ENCODE peak calls at places on chromosomes 13 and 19, in eight cellular contexts. X, E, T, V, Y, L, O and S are unnamed samples.

GRCh38 chr19:13042443-13043130 is 47.3 kb downstream of the NFIX start:
- DNase-seq in X (no peak), E (no peak), T (no peak), V (no peak), Y (no peak), L (no peak), O (no peak), S (no peak)

GRCh38 chr13:109274188-109274821 is 512.1 kb downstream of the IRS2 start:
- DNase-seq in X (no peak), E (no peak), T (no peak), V (peak; percentile 52), Y (no peak), L (no peak), O (no peak), S (peak; percentile 59)

GRCh38 chr13:42893346-42893745 is 98.7 kb downstream of the EPSTI1 start:
- DNase-seq in X (no peak), E (no peak), T (no peak), V (no peak), Y (peak; percentile 23), L (no peak), O (no peak), S (peak; percentile 7)

GRCh38 chr19:42095814-42096230 is 19.9 kb downstream of the ZNF574 start:
- DNase-seq in X (peak; percentile 37), E (no peak), T (no peak), V (peak; percentile 42), Y (no peak), L (no peak), O (no peak), S (no peak)

GRCh38 chr19:1074512-1075283 is 7.7 kb downstream of the ARHGAP45 start:
- DNase-seq in X (peak; percentile 86), E (no peak), T (peak; percentile 78), V (peak; percentile 97), Y (peak; percentile 71), L (peak; percentile 94), O (no peak), S (peak; percentile 36)

GRCh38 chr13:30020726-30021312 is 170.4 kb upstream of the UBL3 start:
- DNase-seq in X (no peak), E (no peak), T (no peak), V (no peak), Y (peak; percentile 47), L (no peak), O (no peak), S (no peak)

GRCh38 chr19:6694147-6694815 is 24.3 kb upstream of the TNFSF14 start:
- DNase-seq in X (peak; percentile 62), E (no peak), T (no peak), V (no peak), Y (no peak), L (no peak), O (no peak), S (no peak)

GRCh38 chr19:497861-498590 is 1.7 kb downstream of the MADCAM1 start:
- DNase-seq in X (no peak), E (no peak), T (no peak), V (peak; percentile 44), Y (no peak), L (no peak), O (no peak), S (no peak)

GRCh38 chr13:25857830-25858229 is 194.0 kb downstream of the SHISA2 start:
- DNase-seq in X (no peak), E (no peak), T (no peak), V (no peak), Y (no peak), L (no peak), O (no peak), S (no peak)

GRCh38 chr13:41178040-41178439 is 16.3 kb downstream of the KBTBD7 start:
- DNase-seq in X (no peak), E (no peak), T (no peak), V (no peak), Y (no peak), L (no peak), O (no peak), S (no peak)

GRCh38 chr13:35256459-35257148 is 219.9 kb downstream of the MAB21L1 start:
- DNase-seq in X (no peak), E (no peak), T (no peak), V (no peak), Y (no peak), L (no peak), O (no peak), S (no peak)

GRCh38 chr13:36685912-36686311 is 12.1 kb downstream of the SERTM1 start:
- DNase-seq in X (no peak), E (no peak), T (no peak), V (no peak), Y (peak; percentile 27), L (no peak), O (no peak), S (no peak)

GRCh38 chr19:36436531-36436930 is 18.1 kb upstream of the ZFP82 start:
- DNase-seq in X (no peak), E (no peak), T (no peak), V (no peak), Y (no peak), L (no peak), O (no peak), S (no peak)

DNA sequence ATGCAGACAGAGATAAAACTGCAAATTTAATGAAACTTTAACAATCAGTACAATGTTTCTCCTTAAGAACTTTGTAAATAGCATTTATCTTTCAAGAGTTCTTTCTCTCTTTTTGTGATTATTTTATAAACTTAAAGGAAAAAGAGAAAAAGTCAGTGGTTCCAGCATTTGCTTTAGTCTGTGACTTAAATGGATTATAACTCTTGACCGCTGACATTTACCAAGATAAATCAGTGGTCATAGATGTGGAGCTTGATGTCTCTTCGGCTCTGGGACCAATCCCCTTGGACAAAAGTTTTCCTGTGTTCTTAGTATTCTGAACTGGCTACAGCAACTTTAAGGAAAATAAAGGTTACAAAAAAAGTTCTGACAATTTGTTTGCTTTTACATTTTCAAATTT is 162.6 kb downstream of the TM9SF2 start:
- DNase-seq in X (no peak), E (no peak), T (no peak), V (no peak), Y (no peak), L (no peak), O (no peak), S (no peak)
- H3K4me1 ChIP-seq in X (no peaks in the 10 kb centered on the region), E (no peaks in the 10 kb centered on the region), T (no peaks in the 10 kb centered on the region), V (peaks cover 6% of the 10 kb centered on the region), Y (no peaks in the 10 kb centered on the region), L (peaks cover 9% of the 10 kb centered on the region), O (peaks cover 3% of the 10 kb centered on the region), S (no peaks in the 10 kb centered on the region)

DNA sequence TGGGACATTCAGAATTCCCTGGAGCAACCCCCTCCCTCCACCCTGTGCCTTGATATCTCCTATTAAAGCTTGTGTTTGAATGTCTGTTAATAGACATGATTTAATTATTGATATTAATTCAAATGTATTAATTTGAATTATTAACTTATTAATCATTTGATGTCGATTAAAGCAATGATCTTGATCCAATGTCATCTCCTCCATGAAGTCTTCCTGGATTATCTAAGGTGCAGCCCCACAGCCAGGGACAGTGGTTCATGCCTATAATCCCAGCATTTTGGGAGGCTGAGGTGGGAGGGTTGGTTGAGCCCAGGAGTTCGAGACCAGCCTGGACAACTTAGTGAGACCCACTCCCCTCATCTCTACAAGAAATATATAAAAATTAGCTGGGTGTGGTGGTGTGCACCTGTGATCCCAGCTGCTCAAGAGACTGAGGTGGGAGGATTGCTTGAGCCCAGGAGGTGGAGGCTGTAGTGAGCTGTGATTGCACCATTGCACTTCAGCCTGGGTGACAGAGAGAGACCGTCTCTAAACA is 9.6 kb downstream of the FEM1A start:
- DNase-seq in X (no peak), E (no peak), T (no peak), V (no peak), Y (no peak), L (no peak), O (no peak), S (no peak)
- H3K27ac ChIP-seq in X (no peak overlapping the region), E (no peak overlapping the region), T (no peak overlapping the region), V (peak overlapping the region; percentile 64), Y (no peak overlapping the region), L (no peak overlapping the region), O (no peak overlapping the region), S (peak overlapping the region; percentile 91)

GRCh38 chr19:38251564-38252051 is 4.6 kb downstream of the PPP1R14A start:
- DNase-seq in X (no peak), E (no peak), T (peak; percentile 73), V (no peak), Y (peak; percentile 57), L (no peak), O (no peak), S (peak; percentile 20)

GRCh38 chr19:38252385-38252784 is 3.8 kb downstream of the PPP1R14A start:
- DNase-seq in X (no peak), E (no peak), T (no peak), V (no peak), Y (no peak), L (no peak), O (no peak), S (no peak)

GRCh38 chr19:38248421-38248820 is 7.8 kb downstream of the PPP1R14A start:
- DNase-seq in X (no peak), E (no peak), T (no peak), V (no peak), Y (no peak), L (no peak), O (no peak), S (no peak)

GRCh38 chr19:38250821-38251563 is 5.2 kb downstream of the PPP1R14A start:
- DNase-seq in X (no peak), E (no peak), T (peak; percentile 64), V (peak; percentile 56), Y (peak; percentile 83), L (no peak), O (peak; percentile 61), S (peak; percentile 39)

GRCh38 chr19:38250428-38250820 is 5.8 kb downstream of the PPP1R14A start:
- DNase-seq in X (no peak), E (no peak), T (no peak), V (no peak), Y (no peak), L (no peak), O (no peak), S (no peak)
- H3K4me1 ChIP-seq in X (peaks cover 41% of the 10 kb centered on the region), E (no peaks in the 10 kb centered on the region), T (peaks cover 86% of the 10 kb centered on the region), V (peaks cover 26% of the 10 kb centered on the region), Y (peaks cover 9% of the 10 kb centered on the region), L (no peaks in the 10 kb centered on the region), O (peaks cover 93% of the 10 kb centered on the region), S (peaks cover 3% of the 10 kb centered on the region)

DNA sequence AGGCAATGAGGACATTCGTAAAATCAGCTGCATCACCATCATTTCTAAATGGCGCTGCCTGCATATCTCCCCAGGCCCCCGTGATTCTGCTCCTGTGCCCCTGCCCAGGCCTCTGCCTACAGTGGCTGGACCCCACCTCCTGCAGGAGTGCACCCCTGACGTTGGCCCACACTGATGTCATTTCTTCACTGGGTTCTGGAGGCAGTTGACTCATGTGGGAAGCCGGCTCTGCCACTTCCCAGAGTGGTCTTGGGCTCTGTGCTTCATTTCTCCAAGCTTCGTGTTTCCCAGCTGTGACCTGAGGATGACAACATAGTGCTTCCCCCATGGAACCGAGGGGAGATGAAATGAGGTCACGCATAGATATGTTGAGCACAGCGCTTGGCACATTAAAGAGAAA is 19.9 kb downstream of the CCNE1 start:
- DNase-seq in X (no peak), E (no peak), T (no peak), V (no peak), Y (no peak), L (no peak), O (no peak), S (no peak)
- H3K27ac ChIP-seq in X (no peak overlapping the region), E (no peak overlapping the region), T (no peak overlapping the region), V (no peak overlapping the region), Y (no peak overlapping the region), L (peak overlapping the region; percentile 86), O (no peak overlapping the region), S (no peak overlapping the region)